ENCODE peak calls at places on chromosomes 6 and 20, in four cellular contexts. U, Q, L and G are unnamed samples.

GRCh38 chr6:13485303-13485702 is 2.1 kb downstream of the GFOD1 start:
- DNase-seq in U (no peak), Q (peak), L (no peak), G (no peak)

GRCh38 chr6:154606457-154606856 is 96.0 kb upstream of the CNKSR3 start:
- DNase-seq in Q (peak), U (no peak), L (no peak), G (peak)

GRCh38 chr20:10580700-10581099 is 93.1 kb downstream of the JAG1 start:
- DNase-seq in L (no peak), U (no peak), Q (no peak), G (no peak)

GRCh38 chr20:11982958-11983470 is 65.3 kb downstream of the BTBD3 start:
- DNase-seq in U (no peak), L (peak), Q (no peak), G (no peak)

GRCh38 chr6:30687659-30688431 is 1.4 kb upstream of the PPP1R18 start:
- DNase-seq in Q (no peak), L (no peak), U (no peak), G (no peak)

GRCh38 chr6:78031228-78031627 is 378.4 kb downstream of the MEI4 start:
- DNase-seq in L (no peak), Q (no peak), U (no peak), G (no peak)

GRCh38 chr6:47413752-47414516 is 63.7 kb upstream of the CD2AP start:
- DNase-seq in L (peak), Q (peak), U (no peak), G (peak)

GRCh38 chr20:11274137-11274536 is 600.3 kb upstream of the JAG1 start:
- DNase-seq in Q (peak), U (no peak), L (peak), G (no peak)

GRCh38 chr20:17735206-17735804 is 35.5 kb downstream of the BANF2 start:
- DNase-seq in Q (no peak), L (no peak), U (no peak), G (no peak)

GRCh38 chr6:108361312-108361932 is 66.6 kb downstream of the AFG1L start:
- DNase-seq in L (no peak), Q (peak), U (no peak), G (no peak)

GRCh38 chr20:24690408-24690807 is 221.0 kb downstream of the SYNDIG1 start:
- DNase-seq in Q (no peak), L (no peak), U (no peak), G (no peak)

GRCh38 chr20:58868795-58869194 is 16.3 kb downstream of the GNAS start:
- DNase-seq in Q (peak), U (no peak), L (no peak), G (no peak)

GRCh38 chr20:32466739-32467505 is 108.8 kb downstream of the ASXL1 start:
- DNase-seq in L (no peak), Q (no peak), U (no peak), G (no peak)

GRCh38 chr20:60087563-60088105 is 129.4 kb downstream of the CDH26 start:
- DNase-seq in Q (no peak), L (no peak), U (no peak), G (no peak)

GRCh38 chr20:33263784-33264183 is 19.2 kb upstream of the BPIFB1 start:
- DNase-seq in U (no peak), L (no peak), Q (no peak), G (no peak)

GRCh38 chr6:111212625-111213024 is 125.3 kb downstream of the SLC16A10 start:
- DNase-seq in Q (no peak), L (no peak), U (no peak), G (no peak)

GRCh38 chr6:132524639-132525038 is 11.7 kb upstream of the STX7 start:
- DNase-seq in L (no peak), Q (no peak), U (no peak), G (no peak)

GRCh38 chr6:109486068-109486467 is 3.0 kb upstream of the ZBTB24 start:
- DNase-seq in U (no peak), Q (no peak), L (peak), G (no peak)

GRCh38 chr6:23494367-23494766 is 631.6 kb upstream of the NRSN1 start:
- DNase-seq in U (no peak), L (no peak), Q (no peak), G (no peak)
- TF ChIP-seq HDAC6 in U (no peak), L (no peak), Q (no peak), G (no peak)

GRCh38 chr6:22313796-22314195 is 17.0 kb upstream of the PRL start:
- DNase-seq in L (no peak), Q (no peak), U (no peak), G (no peak)
- TF ChIP-seq HDAC6 in L (no peak), Q (no peak), U (no peak), G (no peak)

GRCh38 chr6:89952696-89953095 is 58.4 kb downstream of the GJA10 start:
- DNase-seq in L (no peak), Q (no peak), U (no peak), G (no peak)

GRCh38 chr6:89952361-89952680 is 58.1 kb downstream of the GJA10 start:
- DNase-seq in Q (no peak), U (no peak), L (no peak), G (no peak)

GRCh38 chr6:89950446-89950845 is 56.2 kb downstream of the GJA10 start:
- DNase-seq in U (no peak), L (no peak), Q (no peak), G (no peak)

GRCh38 chr6:89950879-89951391 is 56.7 kb downstream of the GJA10 start:
- DNase-seq in U (no peak), Q (no peak), L (no peak), G (no peak)

GRCh38 chr6:89951574-89952360 is 57.5 kb downstream of the GJA10 start:
- DNase-seq in Q (no peak), U (peak), L (peak), G (no peak)
- TF ChIP-seq HDAC6 in Q (no peak), U (no peak), L (no peak), G (no peak)

DNA sequence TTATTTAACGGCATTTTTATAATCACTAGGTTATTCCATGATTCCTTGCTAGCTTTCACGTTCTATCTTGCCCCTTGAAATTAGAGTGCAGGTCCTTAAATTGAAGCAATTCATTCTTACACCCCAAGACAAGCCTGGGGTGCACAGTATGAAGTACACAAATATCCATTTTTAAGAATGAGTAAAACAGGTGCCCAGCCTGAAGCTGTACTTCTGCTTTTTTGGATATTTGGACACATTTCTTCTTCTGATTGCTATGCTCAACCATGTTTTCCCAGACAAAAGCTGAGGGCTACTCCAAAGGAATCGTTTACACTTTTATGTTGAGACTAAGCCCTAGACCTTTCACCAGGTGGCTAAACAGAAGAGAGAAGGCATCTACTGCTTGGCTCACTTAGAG is 7.9 kb upstream of the TAGAP start:
- DNase-seq in L (no peak), Q (no peak), U (no peak), G (no peak)
- TF ChIP-seq HDAC6 in L (no peak), Q (no peak), U (no peak), G (no peak)

DNA sequence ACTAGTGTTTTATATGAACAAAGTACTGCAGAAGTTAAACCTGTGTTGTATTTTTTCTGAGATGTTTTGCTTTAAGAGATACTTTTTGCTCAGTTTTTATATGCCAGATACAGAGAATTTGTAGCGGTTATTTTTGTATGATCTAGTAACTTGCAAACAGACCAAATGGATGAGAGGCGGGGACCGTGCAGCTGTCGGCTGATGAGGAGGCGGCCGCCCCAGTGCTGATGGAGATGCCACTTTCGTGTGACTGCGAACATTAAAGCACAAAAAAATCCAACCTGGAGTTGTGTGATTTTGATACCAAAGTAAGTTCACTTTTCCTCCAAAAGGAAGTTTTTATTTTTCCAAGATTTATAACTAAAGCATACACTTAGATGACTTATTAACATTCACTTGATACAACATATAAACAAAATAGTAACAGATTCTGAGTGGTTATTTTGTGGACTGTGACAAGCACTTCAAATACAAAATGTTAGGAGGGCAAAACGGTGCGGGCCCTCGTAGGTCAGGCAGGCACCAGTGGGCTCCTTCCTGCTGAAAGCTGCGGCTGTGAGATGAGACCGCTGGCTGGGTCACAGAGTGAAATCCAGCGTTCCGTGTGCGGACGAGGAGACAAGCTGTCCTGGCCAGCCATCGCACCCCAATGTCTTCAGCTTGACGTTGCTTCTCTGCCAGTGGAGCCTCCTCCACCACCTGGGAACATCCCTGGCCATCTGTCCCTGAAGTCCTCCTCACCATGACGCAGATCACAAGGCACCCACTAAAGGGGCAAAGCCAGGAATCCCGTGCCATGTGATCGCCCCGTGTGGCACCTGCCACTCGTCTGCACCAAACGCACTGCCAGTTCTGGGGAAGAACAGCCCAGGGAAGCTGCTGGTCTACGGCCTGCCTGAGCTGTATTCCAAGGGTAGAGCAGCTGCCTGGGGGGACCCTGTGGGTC is 4.0 kb upstream of the OGFR start:
- DNase-seq in U (no peak), Q (no peak), L (no peak), G (no peak)
- TF ChIP-seq HDAC6 in U (no peak), Q (no peak), L (no peak), G (no peak)

GRCh38 chr6:168451805-168452204 is 10.8 kb downstream of the SMOC2 start:
- DNase-seq in U (no peak), Q (no peak), L (no peak), G (no peak)

GRCh38 chr6:168447741-168448140 is 6.8 kb downstream of the SMOC2 start:
- DNase-seq in U (no peak), L (no peak), Q (no peak), G (no peak)

GRCh38 chr6:168452685-168453377 is 11.8 kb downstream of the SMOC2 start:
- DNase-seq in Q (no peak), U (no peak), L (no peak), G (no peak)

GRCh38 chr6:168448243-168448855 is 7.4 kb downstream of the SMOC2 start:
- DNase-seq in Q (no peak), U (no peak), L (no peak), G (no peak)

GRCh38 chr6:168450921-168451320 is 9.9 kb downstream of the SMOC2 start:
- DNase-seq in Q (no peak), U (no peak), L (no peak), G (no peak)
- TF ChIP-seq HDAC6 in Q (no peak), U (no peak), L (no peak), G (no peak)

GRCh38 chr6:84220809-84221409 is 6.5 kb downstream of the CEP162 start:
- DNase-seq in L (no peak), Q (no peak), U (no peak), G (no peak)
- TF ChIP-seq HDAC6 in L (no peak), Q (no peak), U (no peak), G (no peak)

GRCh38 chr6:6546318-6547110 is 42.0 kb upstream of the LY86 start:
- DNase-seq in L (no peak), Q (peak), U (no peak), G (no peak)
- TF ChIP-seq HDAC6 in L (no peak), Q (no peak), U (no peak), G (no peak)

GRCh38 chr20:19211661-19212523 is 550 bp upstream of the SLC24A3 start:
- DNase-seq in L (no peak), U (no peak), Q (no peak), G (no peak)
- TF ChIP-seq HDAC6 in L (no peak), U (no peak), Q (no peak), G (no peak)